ENCODE peak calls at places on chromosomes 13 and 19, in ten cellular contexts. One of them, this sample, is unnamed.
A peak's percentile ranks its signal among the peaks of the same experiment; 100 is the strongest.

GRCh38 chr19:5121286-5122120 is 152.6 kb downstream of the KDM4B start:
- DNase-seq in activated naive CD4-positive, alpha-beta T cell treated with anti-CD3 and anti-CD28 coated beads for 36 hours: no peak
- DNase-seq in T1000: no peak
- DNase-seq in stimulated activated CD4-positive, alpha-beta T cell treated with anti-CD3 and anti-CD28 coated beads, Interleukin-2, amount 100 ng/mL, for 4 hours: no peak
- DNase-seq in GDM1: no peak
- DNase-seq in fibroblast of the conjunctiva: no peak
- DNase-seq in fibroblast of the aortic adventitia: no peak
- DNase-seq in neural progenitor cell: no peak
- DNase-seq in uterus: no peak
- DNase-seq in HuH-7: no peak
- DNase-seq in this sample: no peak

GRCh38 chr13:27295660-27296059 is 25.0 kb downstream of the RASL11A start:
- DNase-seq in activated naive CD4-positive, alpha-beta T cell treated with anti-CD3 and anti-CD28 coated beads for 36 hours: no peak
- DNase-seq in T1000: no peak
- DNase-seq in stimulated activated CD4-positive, alpha-beta T cell treated with anti-CD3 and anti-CD28 coated beads, Interleukin-2, amount 100 ng/mL, for 4 hours: no peak
- DNase-seq in GDM1: no peak
- DNase-seq in fibroblast of the conjunctiva: no peak
- DNase-seq in fibroblast of the aortic adventitia: no peak
- DNase-seq in neural progenitor cell: no peak
- DNase-seq in uterus: no peak
- DNase-seq in HuH-7: no peak
- DNase-seq in this sample: no peak

GRCh38 chr13:48993150-48993549 is 17.4 kb downstream of the FNDC3A start:
- DNase-seq in activated naive CD4-positive, alpha-beta T cell treated with anti-CD3 and anti-CD28 coated beads for 36 hours: no peak
- DNase-seq in T1000: no peak
- DNase-seq in stimulated activated CD4-positive, alpha-beta T cell treated with anti-CD3 and anti-CD28 coated beads, Interleukin-2, amount 100 ng/mL, for 4 hours: no peak
- DNase-seq in GDM1: no peak
- DNase-seq in fibroblast of the conjunctiva: no peak
- DNase-seq in fibroblast of the aortic adventitia: no peak
- DNase-seq in neural progenitor cell: no peak
- DNase-seq in uterus: no peak
- DNase-seq in HuH-7: no peak
- DNase-seq in this sample: peak; percentile 32

GRCh38 chr13:70107498-70108271 is at the start of gene ATXN8OS:
- DNase-seq in activated naive CD4-positive, alpha-beta T cell treated with anti-CD3 and anti-CD28 coated beads for 36 hours: no peak
- DNase-seq in T1000: no peak
- DNase-seq in stimulated activated CD4-positive, alpha-beta T cell treated with anti-CD3 and anti-CD28 coated beads, Interleukin-2, amount 100 ng/mL, for 4 hours: no peak
- DNase-seq in GDM1: no peak
- DNase-seq in fibroblast of the conjunctiva: no peak
- DNase-seq in fibroblast of the aortic adventitia: no peak
- DNase-seq in neural progenitor cell: peak; percentile 61
- DNase-seq in uterus: no peak
- DNase-seq in HuH-7: no peak
- DNase-seq in this sample: no peak

GRCh38 chr13:36088001-36088400 is 43.2 kb downstream of the DCLK1 start:
- DNase-seq in activated naive CD4-positive, alpha-beta T cell treated with anti-CD3 and anti-CD28 coated beads for 36 hours: no peak
- DNase-seq in T1000: no peak
- DNase-seq in stimulated activated CD4-positive, alpha-beta T cell treated with anti-CD3 and anti-CD28 coated beads, Interleukin-2, amount 100 ng/mL, for 4 hours: no peak
- DNase-seq in GDM1: no peak
- DNase-seq in fibroblast of the conjunctiva: no peak
- DNase-seq in fibroblast of the aortic adventitia: no peak
- DNase-seq in neural progenitor cell: no peak
- DNase-seq in uterus: no peak
- DNase-seq in HuH-7: no peak
- DNase-seq in this sample: no peak

GRCh38 chr19:3722443-3723109 is 14.4 kb downstream of the TJP3 start:
- DNase-seq in activated naive CD4-positive, alpha-beta T cell treated with anti-CD3 and anti-CD28 coated beads for 36 hours: no peak
- DNase-seq in T1000: no peak
- DNase-seq in stimulated activated CD4-positive, alpha-beta T cell treated with anti-CD3 and anti-CD28 coated beads, Interleukin-2, amount 100 ng/mL, for 4 hours: no peak
- DNase-seq in GDM1: no peak
- DNase-seq in fibroblast of the conjunctiva: no peak
- DNase-seq in fibroblast of the aortic adventitia: no peak
- DNase-seq in neural progenitor cell: peak; percentile 74
- DNase-seq in uterus: no peak
- DNase-seq in HuH-7: no peak
- DNase-seq in this sample: no peak

GRCh38 chr19:48683349-48683748 is 10.5 kb upstream of the NTN5 start:
- DNase-seq in activated naive CD4-positive, alpha-beta T cell treated with anti-CD3 and anti-CD28 coated beads for 36 hours: peak; percentile 43
- DNase-seq in T1000: no peak
- DNase-seq in stimulated activated CD4-positive, alpha-beta T cell treated with anti-CD3 and anti-CD28 coated beads, Interleukin-2, amount 100 ng/mL, for 4 hours: peak; percentile 13
- DNase-seq in GDM1: no peak
- DNase-seq in fibroblast of the conjunctiva: peak; percentile 27
- DNase-seq in fibroblast of the aortic adventitia: peak; percentile 31
- DNase-seq in neural progenitor cell: no peak
- DNase-seq in uterus: peak; percentile 46
- DNase-seq in HuH-7: no peak
- DNase-seq in this sample: no peak

GRCh38 chr19:32317045-32317444 is 28.4 kb upstream of the ZNF507 start:
- DNase-seq in activated naive CD4-positive, alpha-beta T cell treated with anti-CD3 and anti-CD28 coated beads for 36 hours: no peak
- DNase-seq in T1000: no peak
- DNase-seq in stimulated activated CD4-positive, alpha-beta T cell treated with anti-CD3 and anti-CD28 coated beads, Interleukin-2, amount 100 ng/mL, for 4 hours: no peak
- DNase-seq in GDM1: no peak
- DNase-seq in fibroblast of the conjunctiva: no peak
- DNase-seq in fibroblast of the aortic adventitia: no peak
- DNase-seq in neural progenitor cell: no peak
- DNase-seq in uterus: no peak
- DNase-seq in HuH-7: no peak
- DNase-seq in this sample: no peak

GRCh38 chr13:48749144-48749543 is 95.4 kb downstream of the CYSLTR2 start:
- DNase-seq in activated naive CD4-positive, alpha-beta T cell treated with anti-CD3 and anti-CD28 coated beads for 36 hours: no peak
- DNase-seq in T1000: no peak
- DNase-seq in stimulated activated CD4-positive, alpha-beta T cell treated with anti-CD3 and anti-CD28 coated beads, Interleukin-2, amount 100 ng/mL, for 4 hours: no peak
- DNase-seq in GDM1: no peak
- DNase-seq in fibroblast of the conjunctiva: no peak
- DNase-seq in fibroblast of the aortic adventitia: peak; percentile 34
- DNase-seq in neural progenitor cell: no peak
- DNase-seq in uterus: no peak
- DNase-seq in HuH-7: no peak
- DNase-seq in this sample: no peak

GRCh38 chr19:35098413-35099049 is 17.1 kb upstream of the FXYD3 start:
- DNase-seq in activated naive CD4-positive, alpha-beta T cell treated with anti-CD3 and anti-CD28 coated beads for 36 hours: no peak
- DNase-seq in T1000: no peak
- DNase-seq in stimulated activated CD4-positive, alpha-beta T cell treated with anti-CD3 and anti-CD28 coated beads, Interleukin-2, amount 100 ng/mL, for 4 hours: no peak
- DNase-seq in GDM1: no peak
- DNase-seq in fibroblast of the conjunctiva: no peak
- DNase-seq in fibroblast of the aortic adventitia: no peak
- DNase-seq in neural progenitor cell: no peak
- DNase-seq in uterus: no peak
- DNase-seq in HuH-7: no peak
- DNase-seq in this sample: no peak

GRCh38 chr13:41231786-41232185 is 31.6 kb downstream of the MTRF1 start:
- DNase-seq in activated naive CD4-positive, alpha-beta T cell treated with anti-CD3 and anti-CD28 coated beads for 36 hours: no peak
- DNase-seq in T1000: no peak
- DNase-seq in stimulated activated CD4-positive, alpha-beta T cell treated with anti-CD3 and anti-CD28 coated beads, Interleukin-2, amount 100 ng/mL, for 4 hours: no peak
- DNase-seq in GDM1: no peak
- DNase-seq in fibroblast of the conjunctiva: no peak
- DNase-seq in fibroblast of the aortic adventitia: peak; percentile 12
- DNase-seq in neural progenitor cell: no peak
- DNase-seq in uterus: no peak
- DNase-seq in HuH-7: no peak
- DNase-seq in this sample: no peak